ENCODE peak calls at places on chromosomes 7 and 10, in nine cellular contexts. One of them, this sample, is unnamed. For H3K36me3, the result is how much of the 10 kb centered on the place peaks cover.

GRCh38 chr10:29834990-29835569 is 200.3 kb upstream of the SVIL start:
- DNase-seq in PC-9: no peak
- DNase-seq in ovary: no peak
- DNase-seq in lung: no peak
- DNase-seq in GM23338: no peak
- DNase-seq in uterus: no peak
- DNase-seq in lower lobe of right lung: no peak
- DNase-seq in heart right ventricle: no peak
- DNase-seq in upper lobe of right lung: no peak
- DNase-seq in this sample: no peak

GRCh38 chr10:20767028-20767427 is 130.1 kb downstream of the NEBL start:
- DNase-seq in PC-9: no peak
- DNase-seq in ovary: no peak
- DNase-seq in lung: no peak
- DNase-seq in GM23338: no peak
- DNase-seq in uterus: no peak
- DNase-seq in lower lobe of right lung: no peak
- DNase-seq in heart right ventricle: no peak
- DNase-seq in upper lobe of right lung: no peak
- DNase-seq in this sample: peak

GRCh38 chr7:3892167-3892566 is 591.1 kb downstream of the SDK1 start:
- DNase-seq in PC-9: no peak
- DNase-seq in ovary: no peak
- DNase-seq in lung: no peak
- DNase-seq in GM23338: no peak
- DNase-seq in uterus: no peak
- DNase-seq in lower lobe of right lung: no peak
- DNase-seq in heart right ventricle: no peak
- DNase-seq in upper lobe of right lung: no peak
- DNase-seq in this sample: no peak

GRCh38 chr7:47266131-47266706 is 315.7 kb downstream of the TNS3 start:
- DNase-seq in PC-9: peak
- DNase-seq in ovary: peak
- DNase-seq in lung: peak
- DNase-seq in GM23338: peak
- DNase-seq in uterus: peak
- DNase-seq in lower lobe of right lung: peak
- DNase-seq in heart right ventricle: peak
- DNase-seq in upper lobe of right lung: peak
- DNase-seq in this sample: peak

GRCh38 chr10:126185666-126186447 is 202.4 kb downstream of the ADAM12 start:
- DNase-seq in PC-9: no peak
- DNase-seq in ovary: no peak
- DNase-seq in lung: no peak
- DNase-seq in GM23338: no peak
- DNase-seq in uterus: no peak
- DNase-seq in lower lobe of right lung: no peak
- DNase-seq in heart right ventricle: no peak
- DNase-seq in upper lobe of right lung: no peak
- DNase-seq in this sample: no peak

GRCh38 chr7:94972296-94972695 is 64.9 kb downstream of the PPP1R9A start:
- DNase-seq in PC-9: no peak
- DNase-seq in ovary: no peak
- DNase-seq in lung: no peak
- DNase-seq in GM23338: no peak
- DNase-seq in uterus: no peak
- DNase-seq in lower lobe of right lung: no peak
- DNase-seq in heart right ventricle: no peak
- DNase-seq in upper lobe of right lung: no peak
- DNase-seq in this sample: peak

GRCh38 chr10:102274062-102274461 is 28.7 kb downstream of the GBF1 start:
- DNase-seq in PC-9: no peak
- DNase-seq in ovary: no peak
- DNase-seq in lung: no peak
- DNase-seq in GM23338: no peak
- DNase-seq in uterus: no peak
- DNase-seq in lower lobe of right lung: no peak
- DNase-seq in heart right ventricle: no peak
- DNase-seq in upper lobe of right lung: no peak
- DNase-seq in this sample: no peak

GRCh38 chr7:104548861-104549260 is 220.5 kb downstream of the LHFPL3 start:
- DNase-seq in PC-9: no peak
- DNase-seq in ovary: no peak
- DNase-seq in lung: no peak
- DNase-seq in GM23338: peak
- DNase-seq in uterus: no peak
- DNase-seq in lower lobe of right lung: no peak
- DNase-seq in heart right ventricle: no peak
- DNase-seq in upper lobe of right lung: no peak
- DNase-seq in this sample: no peak

GRCh38 chr7:6183006-6183405 is 89.4 kb downstream of the CYTH3 start:
- DNase-seq in PC-9: no peak
- DNase-seq in ovary: no peak
- DNase-seq in lung: no peak
- DNase-seq in GM23338: no peak
- DNase-seq in uterus: no peak
- DNase-seq in lower lobe of right lung: no peak
- DNase-seq in heart right ventricle: no peak
- DNase-seq in upper lobe of right lung: no peak
- DNase-seq in this sample: no peak
- H3K36me3 ChIP-seq in PC-9: under half
- H3K36me3 ChIP-seq in ovary: under half
- H3K36me3 ChIP-seq in lung: under half
- H3K36me3 ChIP-seq in GM23338: under half
- H3K36me3 ChIP-seq in uterus: under half
- H3K36me3 ChIP-seq in lower lobe of right lung: under half
- H3K36me3 ChIP-seq in heart right ventricle: half or more
- H3K36me3 ChIP-seq in upper lobe of right lung: under half
- H3K36me3 ChIP-seq in this sample: under half

GRCh38 chr10:13222566-13222965 is 11.6 kb downstream of the UCMA start:
- DNase-seq in PC-9: no peak
- DNase-seq in ovary: no peak
- DNase-seq in lung: no peak
- DNase-seq in GM23338: no peak
- DNase-seq in uterus: no peak
- DNase-seq in lower lobe of right lung: no peak
- DNase-seq in heart right ventricle: no peak
- DNase-seq in upper lobe of right lung: peak
- DNase-seq in this sample: no peak

GRCh38 chr10:13221572-13221971 is 12.6 kb downstream of the UCMA start:
- DNase-seq in PC-9: no peak
- DNase-seq in ovary: no peak
- DNase-seq in lung: no peak
- DNase-seq in GM23338: no peak
- DNase-seq in uterus: no peak
- DNase-seq in lower lobe of right lung: no peak
- DNase-seq in heart right ventricle: no peak
- DNase-seq in upper lobe of right lung: no peak
- DNase-seq in this sample: no peak

GRCh38 chr10:13218878-13219277 is 15.3 kb downstream of the UCMA start:
- DNase-seq in PC-9: no peak
- DNase-seq in ovary: no peak
- DNase-seq in lung: no peak
- DNase-seq in GM23338: no peak
- DNase-seq in uterus: no peak
- DNase-seq in lower lobe of right lung: no peak
- DNase-seq in heart right ventricle: no peak
- DNase-seq in upper lobe of right lung: no peak
- DNase-seq in this sample: no peak

GRCh38 chr10:13222151-13222550 is 12.0 kb downstream of the UCMA start:
- DNase-seq in PC-9: no peak
- DNase-seq in ovary: no peak
- DNase-seq in lung: no peak
- DNase-seq in GM23338: no peak
- DNase-seq in uterus: no peak
- DNase-seq in lower lobe of right lung: no peak
- DNase-seq in heart right ventricle: no peak
- DNase-seq in upper lobe of right lung: peak
- DNase-seq in this sample: no peak

DNA sequence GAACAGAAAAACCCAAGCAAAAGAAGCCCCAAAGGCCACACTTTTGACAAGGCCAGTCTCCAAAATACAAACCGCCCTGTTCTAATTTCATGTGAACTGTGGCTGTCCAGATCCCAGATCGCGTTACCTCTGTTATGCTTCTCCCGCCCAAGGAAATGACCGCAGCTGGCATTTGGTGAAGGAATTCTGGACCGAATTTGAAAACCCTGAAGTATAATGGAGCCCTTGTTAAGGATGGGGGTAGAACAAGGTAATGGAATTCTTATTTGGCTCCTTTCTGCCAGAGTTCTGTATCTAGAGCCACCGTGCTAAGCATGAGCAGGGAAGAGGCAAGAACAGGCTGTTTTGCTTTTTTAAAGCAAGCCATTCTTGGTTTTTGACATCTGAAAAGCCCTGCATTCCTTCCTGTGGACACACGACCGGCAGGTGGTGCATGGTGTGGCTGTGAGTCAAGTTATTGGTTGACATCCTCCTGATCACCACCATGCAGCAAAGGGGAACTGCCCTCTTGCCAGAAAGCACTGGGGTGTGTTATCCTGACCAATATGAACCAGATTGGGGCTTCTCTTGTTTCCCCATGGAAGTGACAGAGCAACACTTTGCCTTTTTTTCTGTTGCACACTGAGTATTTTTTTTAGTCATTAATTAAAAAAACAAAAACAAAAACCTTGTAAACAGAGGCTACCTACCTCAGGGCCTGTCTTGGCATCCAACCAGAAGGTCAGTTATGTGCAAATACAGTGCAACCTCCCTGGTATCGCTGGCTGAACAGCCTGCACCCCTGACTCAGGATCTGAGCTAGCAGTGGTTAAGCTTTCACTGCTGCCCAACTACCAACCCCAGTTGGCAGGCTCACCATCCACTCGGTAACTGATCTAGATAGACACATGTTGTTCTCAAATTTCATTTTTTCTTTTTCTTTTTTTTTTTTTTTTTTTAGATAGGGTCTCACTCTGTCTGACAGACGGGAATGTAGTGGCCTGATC is 14.2 kb downstream of the UCMA start:
- DNase-seq in PC-9: peak
- DNase-seq in ovary: no peak
- DNase-seq in lung: no peak
- DNase-seq in GM23338: peak
- DNase-seq in uterus: no peak
- DNase-seq in lower lobe of right lung: no peak
- DNase-seq in heart right ventricle: no peak
- DNase-seq in upper lobe of right lung: peak
- DNase-seq in this sample: no peak
- TF ChIP-seq CTCF in PC-9: peak
- TF ChIP-seq CTCF in ovary: no peak
- TF ChIP-seq CTCF in lung: no peak
- TF ChIP-seq CTCF in GM23338: peak
- TF ChIP-seq CTCF in uterus: no peak
- TF ChIP-seq CTCF in lower lobe of right lung: no peak
- TF ChIP-seq CTCF in heart right ventricle: no peak
- TF ChIP-seq CTCF in upper lobe of right lung: no peak
- TF ChIP-seq CTCF in this sample: peak

GRCh38 chr7:116167177-116167576 is 43.2 kb upstream of the TES start:
- DNase-seq in PC-9: no peak
- DNase-seq in ovary: no peak
- DNase-seq in lung: no peak
- DNase-seq in GM23338: peak
- DNase-seq in uterus: no peak
- DNase-seq in lower lobe of right lung: no peak
- DNase-seq in heart right ventricle: no peak
- DNase-seq in upper lobe of right lung: no peak
- DNase-seq in this sample: no peak

GRCh38 chr7:116169060-116169459 is 41.3 kb upstream of the TES start:
- DNase-seq in PC-9: no peak
- DNase-seq in ovary: no peak
- DNase-seq in lung: no peak
- DNase-seq in GM23338: no peak
- DNase-seq in uterus: no peak
- DNase-seq in lower lobe of right lung: no peak
- DNase-seq in heart right ventricle: no peak
- DNase-seq in upper lobe of right lung: no peak
- DNase-seq in this sample: no peak

GRCh38 chr7:116164552-116164951 is 45.8 kb upstream of the TES start:
- DNase-seq in PC-9: no peak
- DNase-seq in ovary: no peak
- DNase-seq in lung: no peak
- DNase-seq in GM23338: no peak
- DNase-seq in uterus: no peak
- DNase-seq in lower lobe of right lung: no peak
- DNase-seq in heart right ventricle: no peak
- DNase-seq in upper lobe of right lung: no peak
- DNase-seq in this sample: no peak

GRCh38 chr7:116165717-116166116 is 44.6 kb upstream of the TES start:
- DNase-seq in PC-9: no peak
- DNase-seq in ovary: no peak
- DNase-seq in lung: no peak
- DNase-seq in GM23338: no peak
- DNase-seq in uterus: no peak
- DNase-seq in lower lobe of right lung: no peak
- DNase-seq in heart right ventricle: no peak
- DNase-seq in upper lobe of right lung: no peak
- DNase-seq in this sample: no peak

GRCh38 chr7:116166167-116166566 is 44.2 kb upstream of the TES start:
- DNase-seq in PC-9: no peak
- DNase-seq in ovary: no peak
- DNase-seq in lung: no peak
- DNase-seq in GM23338: no peak
- DNase-seq in uterus: no peak
- DNase-seq in lower lobe of right lung: no peak
- DNase-seq in heart right ventricle: no peak
- DNase-seq in upper lobe of right lung: no peak
- DNase-seq in this sample: no peak
- H3K27ac ChIP-seq in PC-9: no peak
- H3K27ac ChIP-seq in ovary: no peak
- H3K27ac ChIP-seq in lung: no peak
- H3K27ac ChIP-seq in GM23338: no peak
- H3K27ac ChIP-seq in uterus: no peak
- H3K27ac ChIP-seq in lower lobe of right lung: peak
- H3K27ac ChIP-seq in heart right ventricle: no peak
- H3K27ac ChIP-seq in upper lobe of right lung: no peak
- H3K27ac ChIP-seq in this sample: no peak

GRCh38 chr10:104311184-104311720 is 27.0 kb downstream of the ITPRIP start:
- DNase-seq in PC-9: no peak
- DNase-seq in ovary: no peak
- DNase-seq in lung: no peak
- DNase-seq in GM23338: no peak
- DNase-seq in uterus: no peak
- DNase-seq in lower lobe of right lung: no peak
- DNase-seq in heart right ventricle: no peak
- DNase-seq in upper lobe of right lung: no peak
- DNase-seq in this sample: no peak

GRCh38 chr10:104307576-104308438 is 30.5 kb downstream of the ITPRIP start:
- DNase-seq in PC-9: no peak
- DNase-seq in ovary: no peak
- DNase-seq in lung: no peak
- DNase-seq in GM23338: no peak
- DNase-seq in uterus: no peak
- DNase-seq in lower lobe of right lung: no peak
- DNase-seq in heart right ventricle: no peak
- DNase-seq in upper lobe of right lung: no peak
- DNase-seq in this sample: peak

GRCh38 chr10:104306897-104307296 is 31.4 kb downstream of the ITPRIP start:
- DNase-seq in PC-9: no peak
- DNase-seq in ovary: no peak
- DNase-seq in lung: no peak
- DNase-seq in GM23338: peak
- DNase-seq in uterus: no peak
- DNase-seq in lower lobe of right lung: no peak
- DNase-seq in heart right ventricle: no peak
- DNase-seq in upper lobe of right lung: peak
- DNase-seq in this sample: peak

GRCh38 chr10:104308439-104308903 is 29.8 kb downstream of the ITPRIP start:
- DNase-seq in PC-9: no peak
- DNase-seq in ovary: no peak
- DNase-seq in lung: no peak
- DNase-seq in GM23338: no peak
- DNase-seq in uterus: no peak
- DNase-seq in lower lobe of right lung: no peak
- DNase-seq in heart right ventricle: no peak
- DNase-seq in upper lobe of right lung: no peak
- DNase-seq in this sample: no peak

GRCh38 chr10:104309980-104310978 is 28.0 kb downstream of the ITPRIP start:
- DNase-seq in PC-9: no peak
- DNase-seq in ovary: peak
- DNase-seq in lung: no peak
- DNase-seq in GM23338: no peak
- DNase-seq in uterus: no peak
- DNase-seq in lower lobe of right lung: no peak
- DNase-seq in heart right ventricle: peak
- DNase-seq in upper lobe of right lung: peak
- DNase-seq in this sample: peak
- H3K36me3 ChIP-seq in PC-9: under half
- H3K36me3 ChIP-seq in ovary: under half
- H3K36me3 ChIP-seq in lung: under half
- H3K36me3 ChIP-seq in GM23338: under half
- H3K36me3 ChIP-seq in uterus: under half
- H3K36me3 ChIP-seq in lower lobe of right lung: half or more
- H3K36me3 ChIP-seq in heart right ventricle: under half
- H3K36me3 ChIP-seq in upper lobe of right lung: under half
- H3K36me3 ChIP-seq in this sample: half or more

This sample was measured in brain microvascular endothelial cell.